ENCODE peak calls at places on chromosomes 5 and 9, in eight cellular contexts. M is stimulated activated CD4-positive, alpha-beta T cell treated with anti-CD3 and anti-CD28 coated beads, Interleukin-2, amount 100 ng/mL, for 24 hours; R is iris pigment epithelial cell; Q is NCI-H1417; J is nephron progenitor cell; O is neural crest cell; L is H7; Z is colonic mucosa. C is an unnamed sample.

GRCh38 chr9:82549174-82549821 is 513.6 kb downstream of the RASEF start:
- DNase-seq in M (no peak), R (no peak), Q (no peak), J (no peak), O (no peak), L (no peak), Z (no peak), C (no peak)

GRCh38 chr5:178281321-178281720 is 48.7 kb upstream of the PHYKPL start:
- DNase-seq in M (no peak), R (no peak), Q (no peak), J (no peak), O (no peak), L (no peak), Z (no peak), C (no peak)

GRCh38 chr9:131418143-131419028 is 24.5 kb downstream of the PRRC2B start:
- DNase-seq in M (no peak), R (no peak), Q (peak; percentile 81), J (no peak), O (no peak), L (peak; percentile 63), Z (peak; percentile 33), C (no peak)

GRCh38 chr5:171494452-171495121 is 75.1 kb downstream of the FGF18 start:
- DNase-seq in M (no peak), R (peak; percentile 72), Q (peak; percentile 4), J (peak; percentile 78), O (peak; percentile 51), L (peak; percentile 89), Z (peak; percentile 29), C (peak; percentile 67)

GRCh38 chr9:127505396-127506116 is 54.2 kb downstream of the LRSAM1 start:
- DNase-seq in M (peak; percentile 47), R (peak; percentile 41), Q (peak; percentile 24), J (peak; percentile 61), O (peak; percentile 45), L (peak; percentile 93), Z (no peak), C (no peak)

GRCh38 chr5:173880306-173880985 is 7.7 kb upstream of the CPEB4 start:
- DNase-seq in M (no peak), R (peak; percentile 96), Q (no peak), J (no peak), O (no peak), L (no peak), Z (no peak), C (no peak)

GRCh38 chr5:13833440-13833839 is 111.0 kb downstream of the DNAH5 start:
- DNase-seq in M (no peak), R (no peak), Q (no peak), J (no peak), O (no peak), L (no peak), Z (no peak), C (no peak)

GRCh38 chr9:69548676-69549075 is 123.5 kb downstream of the APBA1 start:
- DNase-seq in M (no peak), R (no peak), Q (peak; percentile 15), J (no peak), O (peak; percentile 32), L (no peak), Z (no peak), C (no peak)

GRCh38 chr9:93577045-93577939 is 908 bp downstream of the PHF2 start:
- DNase-seq in M (peak; percentile 39), R (no peak), Q (peak; percentile 55), J (peak; percentile 53), O (no peak), L (peak; percentile 86), Z (peak; percentile 56), C (peak; percentile 20)

GRCh38 chr9:1216532-1216931 is 166.4 kb downstream of the DMRT2 start:
- DNase-seq in M (no peak), R (no peak), Q (no peak), J (no peak), O (no peak), L (no peak), Z (no peak), C (no peak)

GRCh38 chr5:1190296-1190695 is 11.1 kb upstream of the SLC6A19 start:
- DNase-seq in M (no peak), R (no peak), Q (no peak), J (no peak), O (no peak), L (no peak), Z (no peak), C (no peak)

GRCh38 chr9:3879315-3879714 is 353.5 kb upstream of the RFX3 start:
- DNase-seq in M (no peak), R (no peak), Q (peak; percentile 81), J (no peak), O (no peak), L (no peak), Z (no peak), C (no peak)

GRCh38 chr5:181190711-181191525 is 14.1 kb downstream of the TRIM7 start:
- DNase-seq in M (peak; percentile 66), R (peak; percentile 62), Q (no peak), J (peak; percentile 66), O (peak; percentile 46), L (peak; percentile 69), Z (peak; percentile 58), C (peak; percentile 70)

GRCh38 chr5:61604076-61604475 is 272.0 kb downstream of the ZSWIM6 start:
- DNase-seq in M (no peak), R (no peak), Q (no peak), J (no peak), O (no peak), L (no peak), Z (no peak), C (no peak)

GRCh38 chr5:153964201-153965101 is 74.3 kb downstream of the FAM114A2 start:
- DNase-seq in M (no peak), R (no peak), Q (peak; percentile 37), J (no peak), O (no peak), L (peak; percentile 46), Z (no peak), C (no peak)

GRCh38 chr5:16135003-16135402 is 44.6 kb downstream of the MARCHF11 start:
- DNase-seq in M (no peak), R (no peak), Q (peak; percentile 94), J (no peak), O (no peak), L (no peak), Z (no peak), C (peak; percentile 4)

GRCh38 chr9:25964239-25964638 is 286.0 kb upstream of the TUSC1 start:
- DNase-seq in M (no peak), R (peak; percentile 72), Q (peak; percentile 59), J (peak; percentile 32), O (peak; percentile 14), L (peak; percentile 46), Z (peak; percentile 19), C (peak; percentile 33)

GRCh38 chr9:99011161-99011709 is 67.5 kb downstream of the COL15A1 start:
- DNase-seq in M (no peak), R (no peak), Q (peak; percentile 44), J (no peak), O (no peak), L (no peak), Z (no peak), C (peak; percentile 42)

GRCh38 chr9:111952559-111952958 is 55.9 kb downstream of the UGCG start:
- DNase-seq in M (no peak), R (peak; percentile 89), Q (no peak), J (no peak), O (no peak), L (no peak), Z (no peak), C (no peak)

GRCh38 chr5:96093890-96094381 is 132.3 kb upstream of the ELL2 start:
- DNase-seq in M (no peak), R (no peak), Q (no peak), J (no peak), O (no peak), L (no peak), Z (no peak), C (no peak)

GRCh38 chr5:135600141-135600570 is 21.4 kb upstream of the CXCL14 start:
- DNase-seq in M (no peak), R (no peak), Q (no peak), J (no peak), O (no peak), L (no peak), Z (no peak), C (no peak)

GRCh38 chr5:66306105-66306843 is 162.2 kb downstream of the SREK1 start:
- DNase-seq in M (peak; percentile 20), R (peak; percentile 64), Q (peak; percentile 75), J (peak; percentile 45), O (peak; percentile 37), L (peak; percentile 77), Z (peak; percentile 45), C (peak; percentile 47)

GRCh38 chr5:55062039-55062779 is 38.2 kb downstream of the GZMK start:
- DNase-seq in M (peak; percentile 67), R (no peak), Q (peak; percentile 58), J (no peak), O (no peak), L (no peak), Z (no peak), C (no peak)

GRCh38 chr5:39761199-39761580 is 336.4 kb upstream of the DAB2 start:
- DNase-seq in M (no peak), R (no peak), Q (no peak), J (no peak), O (no peak), L (no peak), Z (no peak), C (no peak)

C was measured in neuronal stem cell.